ENCODE peak calls at places on chromosomes 13 and 19, in four cellular contexts. One of them, this sample, is unnamed.

GRCh38 chr19:33698576-33699435 is 77.1 kb downstream of the CHST8 start:
- DNase-seq in GM12878: no peak
- DNase-seq in A549: no peak
- DNase-seq in HepG2: no peak
- DNase-seq in this sample: peak; percentile 46

GRCh38 chr19:48833977-48834376 is 2.3 kb downstream of the HSD17B14 start:
- DNase-seq in HepG2: no peak
- DNase-seq in A549: no peak
- DNase-seq in GM12878: no peak
- DNase-seq in this sample: no peak

GRCh38 chr13:69243366-69243765 is 864.3 kb upstream of the ATXN8OS start:
- DNase-seq in HepG2: no peak
- DNase-seq in GM12878: no peak
- DNase-seq in A549: no peak
- DNase-seq in this sample: no peak

GRCh38 chr13:67827992-67828391 is 597.9 kb upstream of the PCDH9 start:
- DNase-seq in A549: no peak
- DNase-seq in GM12878: no peak
- DNase-seq in HepG2: no peak
- DNase-seq in this sample: no peak

GRCh38 chr13:30341815-30342570 is 34.6 kb upstream of the KATNAL1 start:
- DNase-seq in HepG2: no peak
- DNase-seq in A549: no peak
- DNase-seq in GM12878: no peak
- DNase-seq in this sample: peak; percentile 54

GRCh38 chr19:18414504-18415176 is 4.6 kb upstream of the SSBP4 start:
- DNase-seq in HepG2: no peak
- DNase-seq in A549: no peak
- DNase-seq in GM12878: no peak
- DNase-seq in this sample: no peak

GRCh38 chr19:10727599-10728250 is 9.8 kb downstream of the DNM2 start:
- DNase-seq in HepG2: no peak
- DNase-seq in A549: no peak
- DNase-seq in GM12878: no peak
- DNase-seq in this sample: no peak

GRCh38 chr13:80562423-80562822 is 221.5 kb upstream of the SPRY2 start:
- DNase-seq in A549: no peak
- DNase-seq in GM12878: no peak
- DNase-seq in HepG2: no peak
- DNase-seq in this sample: no peak

GRCh38 chr13:97367016-97367415 is 67.0 kb upstream of the RAP2A start:
- DNase-seq in HepG2: no peak
- DNase-seq in GM12878: no peak
- DNase-seq in A549: no peak
- DNase-seq in this sample: no peak

GRCh38 chr13:100273576-100273975 is 184.7 kb downstream of the PCCA start:
- DNase-seq in A549: no peak
- DNase-seq in HepG2: no peak
- DNase-seq in GM12878: no peak
- DNase-seq in this sample: no peak

GRCh38 chr13:20460744-20461143 is 64.9 kb downstream of the CRYL1 start:
- DNase-seq in HepG2: no peak
- DNase-seq in A549: no peak
- DNase-seq in GM12878: no peak
- DNase-seq in this sample: no peak

GRCh38 chr19:34145741-34146202 is 26.5 kb upstream of the LSM14A start:
- DNase-seq in GM12878: no peak
- DNase-seq in HepG2: peak; percentile 46
- DNase-seq in A549: peak; percentile 73
- DNase-seq in this sample: peak; percentile 74

GRCh38 chr19:38557205-38557799 is 60.5 kb downstream of the MAP4K1 start:
- DNase-seq in HepG2: no peak
- DNase-seq in GM12878: peak; percentile 85
- DNase-seq in A549: no peak
- DNase-seq in this sample: no peak

GRCh38 chr13:82654851-82655517 is 1227.3 kb downstream of the SLITRK1 start:
- DNase-seq in A549: no peak
- DNase-seq in GM12878: no peak
- DNase-seq in HepG2: no peak
- DNase-seq in this sample: no peak

GRCh38 chr13:102846261-102847015 is 606 bp downstream of the ERCC5 start:
- DNase-seq in GM12878: no peak
- DNase-seq in HepG2: peak; percentile 21
- DNase-seq in A549: peak; percentile 5
- DNase-seq in this sample: peak; percentile 41

GRCh38 chr19:40216013-40216776 is 2.0 kb downstream of the TTC9B start:
- DNase-seq in A549: no peak
- DNase-seq in GM12878: no peak
- DNase-seq in HepG2: no peak
- DNase-seq in this sample: no peak

GRCh38 chr19:46902402-46902766 is 41.6 kb downstream of the ARHGAP35 start:
- DNase-seq in A549: no peak
- DNase-seq in GM12878: no peak
- DNase-seq in HepG2: no peak
- DNase-seq in this sample: no peak

GRCh38 chr13:45658586-45659235 is 43.2 kb upstream of the ERICH6B start:
- DNase-seq in A549: no peak
- DNase-seq in HepG2: no peak
- DNase-seq in GM12878: no peak
- DNase-seq in this sample: no peak

GRCh38 chr13:73722120-73722519 is 412.1 kb downstream of the KLF12 start:
- DNase-seq in GM12878: peak; percentile 39
- DNase-seq in HepG2: peak; percentile 5
- DNase-seq in A549: no peak
- DNase-seq in this sample: peak; percentile 29

GRCh38 chr13:24042710-24043440 is 117.6 kb upstream of the SPATA13 start:
- DNase-seq in A549: no peak
- DNase-seq in HepG2: no peak
- DNase-seq in GM12878: no peak
- DNase-seq in this sample: no peak

GRCh38 chr19:45136507-45137178 is 24.1 kb downstream of the NKPD1 start:
- DNase-seq in A549: no peak
- DNase-seq in GM12878: no peak
- DNase-seq in HepG2: no peak
- DNase-seq in this sample: peak; percentile 62

GRCh38 chr13:22173605-22174004 is 502.7 kb downstream of the FGF9 start:
- DNase-seq in HepG2: no peak
- DNase-seq in A549: no peak
- DNase-seq in GM12878: no peak
- DNase-seq in this sample: no peak

GRCh38 chr13:71712988-71713653 is 153.9 kb downstream of the DACH1 start:
- DNase-seq in A549: no peak
- DNase-seq in GM12878: no peak
- DNase-seq in HepG2: peak; percentile 49
- DNase-seq in this sample: peak; percentile 65

GRCh38 chr19:13849991-13850909 is 26.7 kb upstream of the NANOS3 start:
- DNase-seq in A549: no peak
- DNase-seq in HepG2: peak; percentile 53
- DNase-seq in GM12878: no peak
- DNase-seq in this sample: peak; percentile 89

GRCh38 chr13:106532111-106532929 is 3.1 kb downstream of the EFNB2 start:
- DNase-seq in GM12878: no peak
- DNase-seq in HepG2: no peak
- DNase-seq in A549: no peak
- DNase-seq in this sample: peak; percentile 22
- H3K4me3 ChIP-seq in GM12878: no peak overlapping the region
- H3K4me3 ChIP-seq in HepG2: no peak overlapping the region
- H3K4me3 ChIP-seq in A549: no peak overlapping the region
- H3K4me3 ChIP-seq in this sample: peak overlapping the region; percentile 65

GRCh38 chr13:108121406-108121805 is 93.9 kb downstream of the LIG4 start:
- DNase-seq in A549: no peak
- DNase-seq in HepG2: peak; percentile 1
- DNase-seq in GM12878: no peak
- DNase-seq in this sample: no peak
- TF ChIP-seq PBX3 in A549: no peak
- TF ChIP-seq PBX3 in HepG2: no peak
- TF ChIP-seq PBX3 in GM12878: no peak
- TF ChIP-seq PBX3 in this sample: no peak

GRCh38 chr13:66576381-66576780 is 653.8 kb downstream of the PCDH9 start:
- DNase-seq in A549: no peak
- DNase-seq in HepG2: no peak
- DNase-seq in GM12878: no peak
- DNase-seq in this sample: no peak
- TF ChIP-seq MAX in A549: no peak
- TF ChIP-seq MAX in HepG2: no peak
- TF ChIP-seq MAX in GM12878: no peak
- TF ChIP-seq MAX in this sample: no peak

GRCh38 chr13:112893570-112894422 is 75.2 kb upstream of the MCF2L start:
- DNase-seq in HepG2: peak; percentile 76
- DNase-seq in A549: peak; percentile 40
- DNase-seq in GM12878: no peak
- DNase-seq in this sample: peak; percentile 94
- H3K4me3 ChIP-seq in HepG2: peak overlapping the region; percentile 86
- H3K4me3 ChIP-seq in A549: peak overlapping the region; percentile 54
- H3K4me3 ChIP-seq in GM12878: no peak overlapping the region
- H3K4me3 ChIP-seq in this sample: no peak overlapping the region

GRCh38 chr13:107271226-107271625 is 703.3 kb upstream of the ARGLU1 start:
- DNase-seq in HepG2: no peak
- DNase-seq in A549: no peak
- DNase-seq in GM12878: no peak
- DNase-seq in this sample: peak; percentile 36

GRCh38 chr13:107276936-107277335 is 709.0 kb upstream of the ARGLU1 start:
- DNase-seq in A549: no peak
- DNase-seq in GM12878: no peak
- DNase-seq in HepG2: no peak
- DNase-seq in this sample: no peak

GRCh38 chr13:107277911-107278310 is 710.0 kb upstream of the ARGLU1 start:
- DNase-seq in HepG2: no peak
- DNase-seq in A549: no peak
- DNase-seq in GM12878: no peak
- DNase-seq in this sample: no peak

GRCh38 chr13:107275312-107275711 is 707.4 kb upstream of the ARGLU1 start:
- DNase-seq in GM12878: no peak
- DNase-seq in HepG2: no peak
- DNase-seq in A549: no peak
- DNase-seq in this sample: no peak

DNA sequence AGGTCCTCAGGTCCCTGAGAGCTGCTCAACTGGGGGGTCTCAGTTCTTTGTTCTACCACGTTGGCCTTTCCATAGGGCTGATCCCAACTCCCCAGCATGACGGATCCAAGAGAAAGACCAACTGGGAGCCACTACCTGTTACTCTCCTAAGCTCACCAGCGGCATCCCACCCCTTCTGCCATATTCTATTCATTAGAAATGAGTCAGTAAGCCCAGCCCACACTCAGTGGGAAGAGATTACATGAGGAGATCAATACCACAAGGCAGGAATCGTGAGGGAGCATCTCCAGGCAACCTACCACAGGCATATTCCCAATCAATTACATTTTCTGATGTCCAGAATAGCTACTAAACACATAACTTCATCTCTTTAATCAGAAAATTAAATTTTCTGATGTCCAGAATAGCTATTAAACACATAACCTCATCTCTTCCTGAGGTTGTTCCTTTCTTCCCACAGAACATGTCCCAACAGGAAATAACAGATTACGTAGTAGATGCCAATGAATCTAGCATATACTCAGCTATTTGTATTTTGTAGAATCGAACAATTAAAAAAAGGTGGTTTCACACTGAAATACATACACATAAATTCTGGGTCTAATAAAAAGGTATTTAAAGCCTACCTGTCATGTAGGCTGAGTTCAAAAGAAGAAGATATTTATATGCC is 708.1 kb upstream of the ARGLU1 start:
- DNase-seq in A549: no peak
- DNase-seq in HepG2: no peak
- DNase-seq in GM12878: no peak
- DNase-seq in this sample: no peak
- TF ChIP-seq PBX3 in A549: no peak
- TF ChIP-seq PBX3 in HepG2: no peak
- TF ChIP-seq PBX3 in GM12878: no peak
- TF ChIP-seq PBX3 in this sample: no peak